ENCODE peak calls at places on chromosomes 11 and 22, in five cellular contexts. W is brain microvascular endothelial cell; I is A549; V is cardiac muscle cell; S is effector memory CD4-positive, alpha-beta T cell. D is an unnamed sample.

GRCh38 chr11:134228625-134229024 is 4.2 kb downstream of the VPS26B start:
- DNase-seq in W (no peak), I (no peak), V (no peak), S (no peak), D (no peak)

GRCh38 chr22:46738961-46739870 is 1.2 kb upstream of the CERK start:
- DNase-seq in W (peak; percentile 69), I (peak; percentile 89), V (no peak), S (peak; percentile 74), D (no peak)

GRCh38 chr22:40889116-40889515 is 27.2 kb upstream of the DNAJB7 start:
- DNase-seq in W (no peak), I (no peak), V (no peak), S (no peak), D (no peak)

GRCh38 chr11:87290304-87290922 is 252.7 kb downstream of the TMEM135 start:
- DNase-seq in W (peak; percentile 9), I (peak; percentile 59), V (peak; percentile 75), S (no peak), D (no peak)

GRCh38 chr11:106276126-106276525 is 198.7 kb downstream of the AASDHPPT start:
- DNase-seq in W (no peak), I (no peak), V (no peak), S (no peak), D (no peak)

GRCh38 chr11:117913736-117914397 is 15.3 kb downstream of the TMPRSS13 start:
- DNase-seq in W (no peak), I (no peak), V (no peak), S (no peak), D (no peak)

GRCh38 chr11:10550503-10550902 is 9.5 kb upstream of the RNF141 start:
- DNase-seq in W (peak; percentile 14), I (peak; percentile 13), V (no peak), S (no peak), D (no peak)

GRCh38 chr22:44538071-44538470 is 40.0 kb upstream of the RTL6 start:
- DNase-seq in W (no peak), I (peak; percentile 21), V (no peak), S (no peak), D (no peak)

GRCh38 chr11:26677566-26677965 is 44.3 kb downstream of the SLC5A12 start:
- DNase-seq in W (no peak), I (no peak), V (no peak), S (no peak), D (no peak)

GRCh38 chr22:27438271-27438980 is 363.1 kb downstream of the MN1 start:
- DNase-seq in W (no peak), I (no peak), V (no peak), S (no peak), D (peak; percentile 22)
- H3K27ac ChIP-seq in W (no peak overlapping the region), I (no peak overlapping the region), V (peak overlapping the region; percentile 4), S (no peak overlapping the region), D (no peak overlapping the region)

DNA sequence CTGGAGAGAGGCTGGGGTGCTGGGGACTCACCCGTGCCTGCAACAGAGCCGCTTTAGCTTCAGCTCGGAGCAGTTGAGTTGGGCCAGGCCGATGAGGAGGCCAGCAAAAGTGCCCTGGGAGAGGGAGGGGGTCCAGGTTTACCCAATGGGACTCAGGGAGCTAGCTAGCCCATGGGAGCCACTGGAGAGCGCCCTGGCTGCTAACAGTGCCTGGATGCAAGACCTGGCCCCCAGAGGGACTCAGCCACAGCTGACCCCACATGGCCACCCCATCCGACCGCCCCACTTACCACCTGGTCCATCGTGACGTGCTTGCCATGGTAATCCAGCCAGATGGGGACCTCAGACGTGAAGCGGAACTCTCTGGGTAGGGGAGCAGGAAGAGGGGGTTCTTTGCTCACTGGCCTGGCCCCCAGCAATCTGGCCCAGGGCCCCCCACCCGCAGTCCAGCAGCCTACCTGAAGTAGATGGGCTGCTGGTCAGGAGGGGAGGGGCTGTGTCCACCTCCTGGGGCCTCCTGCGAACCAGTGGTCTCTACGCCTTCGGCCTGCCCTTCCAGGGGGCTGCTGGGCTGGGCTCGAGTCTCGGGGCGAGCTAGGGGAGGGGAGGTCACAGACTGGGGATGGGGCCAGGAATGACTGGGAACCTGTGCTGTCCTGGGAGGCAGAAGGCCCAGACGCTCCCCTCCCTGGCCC is 19.1 kb upstream of the EHD1 start:
- DNase-seq in W (no peak), I (no peak), V (no peak), S (no peak), D (no peak)
- H3K27ac ChIP-seq in W (no peak overlapping the region), I (no peak overlapping the region), V (no peak overlapping the region), S (no peak overlapping the region), D (no peak overlapping the region)

GRCh38 chr11:125443767-125444311 is 52.2 kb downstream of the FEZ1 start:
- DNase-seq in W (no peak), I (no peak), V (peak; percentile 63), S (no peak), D (no peak)

GRCh38 chr11:125442946-125443345 is 53.1 kb downstream of the FEZ1 start:
- DNase-seq in W (no peak), I (no peak), V (no peak), S (no peak), D (no peak)

GRCh38 chr11:125445731-125446130 is 50.3 kb downstream of the FEZ1 start:
- DNase-seq in W (no peak), I (no peak), V (no peak), S (no peak), D (no peak)

GRCh38 chr11:125446279-125446678 is 49.8 kb downstream of the FEZ1 start:
- DNase-seq in W (no peak), I (no peak), V (no peak), S (no peak), D (no peak)

GRCh38 chr11:125441648-125442410 is 54.2 kb downstream of the FEZ1 start:
- DNase-seq in W (no peak), I (no peak), V (no peak), S (no peak), D (peak; percentile 35)
- H3K27ac ChIP-seq in W (no peak overlapping the region), I (no peak overlapping the region), V (peak overlapping the region; percentile 62), S (no peak overlapping the region), D (peak overlapping the region; percentile 71)

GRCh38 chr11:34332524-34332923 is 25.3 kb downstream of the ABTB2 start:
- DNase-seq in W (no peak), I (no peak), V (no peak), S (no peak), D (no peak)
- H3K27ac ChIP-seq in W (no peak overlapping the region), I (peak overlapping the region; percentile 25), V (no peak overlapping the region), S (no peak overlapping the region), D (no peak overlapping the region)

D was measured in substantia nigra.